ENCODE peak calls at places on chromosomes 2 and 18, in nine cellular contexts. O, M, Z, H, B, F, X, C and N are unnamed samples.

GRCh38 chr2:127093648-127094210 is 13.2 kb downstream of the BIN1 start:
- DNase-seq in O (no peak), Z (no peak), F (no peak), X (no peak), B (no peak), M (no peak), C (no peak), H (no peak), N (no peak)

GRCh38 chr2:42973771-42974170 is 181.4 kb upstream of the HAAO start:
- DNase-seq in M (no peak), B (no peak), F (no peak), H (no peak), Z (no peak), O (no peak), X (no peak), C (no peak), N (no peak)

GRCh38 chr2:84697895-84698294 is 181.6 kb downstream of the DNAH6 start:
- DNase-seq in B (no peak), O (no peak), F (peak), C (no peak), M (no peak), H (no peak), X (no peak), Z (no peak), N (no peak)

GRCh38 chr2:186484062-186484735 is 1.9 kb upstream of the ZC3H15 start:
- DNase-seq in F (no peak), B (peak), X (no peak), M (no peak), H (no peak), C (no peak), Z (no peak), O (no peak), N (no peak)

GRCh38 chr18:39839782-39840181 is 2115.3 kb upstream of the PIK3C3 start:
- DNase-seq in F (peak), O (no peak), C (no peak), X (no peak), M (no peak), B (no peak), Z (no peak), H (peak), N (no peak)

GRCh38 chr2:101064868-101065549 is 62.9 kb downstream of the RPL31 start:
- DNase-seq in Z (no peak), C (peak), F (peak), H (peak), X (no peak), M (no peak), B (no peak), O (no peak), N (no peak)

GRCh38 chr2:9078405-9078804 is 74.9 kb upstream of the MBOAT2 start:
- DNase-seq in B (no peak), F (no peak), O (no peak), C (no peak), Z (no peak), X (no peak), M (no peak), H (no peak), N (no peak)

GRCh38 chr2:64021578-64021977 is 2.4 kb upstream of the VPS54 start:
- DNase-seq in O (no peak), Z (no peak), F (peak), H (peak), B (no peak), C (no peak), M (no peak), X (no peak), N (no peak)

GRCh38 chr2:64179582-64180321 is 35.5 kb upstream of the PELI1 start:
- DNase-seq in M (no peak), B (peak), O (peak), H (no peak), Z (no peak), C (no peak), F (peak), X (no peak), N (no peak)

GRCh38 chr18:7921938-7922587 is 354.9 kb downstream of the PTPRM start:
- DNase-seq in H (peak), C (no peak), B (no peak), O (no peak), Z (no peak), X (no peak), F (peak), M (no peak), N (no peak)

GRCh38 chr18:7923105-7923504 is 356.0 kb downstream of the PTPRM start:
- DNase-seq in Z (no peak), X (no peak), O (no peak), F (no peak), M (no peak), H (no peak), B (no peak), C (no peak), N (no peak)

GRCh38 chr18:7924616-7925015 is 357.5 kb downstream of the PTPRM start:
- DNase-seq in C (no peak), O (no peak), B (no peak), Z (no peak), M (no peak), F (no peak), H (no peak), X (no peak), N (no peak)

GRCh38 chr18:7927119-7927518 is 360.0 kb downstream of the PTPRM start:
- DNase-seq in X (no peak), F (peak), Z (no peak), C (no peak), H (no peak), O (no peak), M (no peak), B (no peak), N (no peak)

DNA sequence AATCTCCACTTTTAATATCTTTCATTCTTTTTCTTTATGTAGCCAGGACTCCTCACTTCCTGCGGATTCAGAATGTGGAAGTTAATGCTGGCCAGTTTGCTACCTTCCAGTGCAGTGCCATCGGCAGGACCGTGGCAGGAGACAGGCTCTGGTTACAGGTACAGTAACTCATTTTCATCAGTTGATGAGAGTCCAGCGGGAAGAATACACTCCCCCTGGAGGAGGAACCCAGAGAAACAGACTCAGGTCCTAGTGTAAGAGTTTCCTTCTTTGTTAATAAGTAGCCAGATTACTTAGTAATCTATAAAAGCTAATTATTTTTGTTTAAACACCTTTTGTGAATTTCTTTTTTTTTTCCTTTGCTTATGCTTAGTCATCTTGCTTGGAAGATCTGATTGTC is 359.4 kb downstream of the PTPRM start:
- DNase-seq in B (no peak), O (no peak), H (no peak), M (no peak), Z (no peak), C (no peak), X (no peak), F (peak), N (no peak)
- TF ChIP-seq CTCF in B (no peak), O (no peak), H (peak), M (peak), Z (no peak), C (no peak), X (no peak), F (peak), N (peak)

GRCh38 chr18:72863754-72864153 is 4.0 kb downstream of the NETO1 start:
- DNase-seq in Z (no peak), H (no peak), O (no peak), M (no peak), C (no peak), X (no peak), F (no peak), B (no peak), N (no peak)
- TF ChIP-seq CTCF in Z (no peak), H (no peak), O (no peak), M (no peak), C (no peak), X (no peak), F (no peak), B (no peak), N (no peak)

GRCh38 chr2:28150994-28151393 is 241.7 kb upstream of the FOSL2 start:
- DNase-seq in C (no peak), X (no peak), F (no peak), B (no peak), Z (no peak), O (no peak), M (no peak), H (no peak), N (no peak)

GRCh38 chr2:28153851-28154250 is 238.8 kb upstream of the FOSL2 start:
- DNase-seq in F (no peak), O (no peak), Z (no peak), C (no peak), H (no peak), M (no peak), X (no peak), B (no peak), N (no peak)

GRCh38 chr2:28155627-28156026 is 237.0 kb upstream of the FOSL2 start:
- DNase-seq in Z (no peak), B (no peak), F (no peak), X (no peak), M (no peak), C (no peak), O (no peak), H (no peak), N (no peak)

GRCh38 chr2:28152585-28153284 is 239.9 kb upstream of the FOSL2 start:
- DNase-seq in X (no peak), O (no peak), M (no peak), B (no peak), F (peak), H (no peak), Z (no peak), C (no peak), N (no peak)

GRCh38 chr2:28155071-28155470 is 237.6 kb upstream of the FOSL2 start:
- DNase-seq in Z (no peak), C (no peak), X (no peak), B (no peak), H (no peak), F (no peak), M (no peak), O (no peak), N (no peak)
- TF ChIP-seq CTCF in Z (no peak), C (no peak), X (no peak), B (no peak), H (no peak), F (no peak), M (no peak), O (no peak), N (no peak)

GRCh38 chr18:49249523-49249922 is 210.9 kb downstream of the DYM start:
- DNase-seq in M (peak), C (no peak), O (no peak), X (no peak), F (peak), H (peak), B (no peak), Z (no peak), N (no peak)

GRCh38 chr18:49247786-49248185 is 212.7 kb downstream of the DYM start:
- DNase-seq in O (no peak), M (no peak), F (peak), C (no peak), Z (no peak), B (no peak), X (no peak), H (no peak), N (no peak)

GRCh38 chr18:49251451-49251850 is 209.0 kb downstream of the DYM start:
- DNase-seq in O (no peak), H (no peak), M (no peak), Z (no peak), C (no peak), X (no peak), B (no peak), F (no peak), N (no peak)

GRCh38 chr18:49250819-49251388 is 209.5 kb downstream of the DYM start:
- DNase-seq in X (no peak), Z (no peak), H (peak), O (no peak), F (peak), M (no peak), C (no peak), B (no peak), N (no peak)
- TF ChIP-seq CTCF in X (no peak), Z (peak), H (peak), O (no peak), F (peak), M (peak), C (peak), B (no peak), N (peak)

DNA sequence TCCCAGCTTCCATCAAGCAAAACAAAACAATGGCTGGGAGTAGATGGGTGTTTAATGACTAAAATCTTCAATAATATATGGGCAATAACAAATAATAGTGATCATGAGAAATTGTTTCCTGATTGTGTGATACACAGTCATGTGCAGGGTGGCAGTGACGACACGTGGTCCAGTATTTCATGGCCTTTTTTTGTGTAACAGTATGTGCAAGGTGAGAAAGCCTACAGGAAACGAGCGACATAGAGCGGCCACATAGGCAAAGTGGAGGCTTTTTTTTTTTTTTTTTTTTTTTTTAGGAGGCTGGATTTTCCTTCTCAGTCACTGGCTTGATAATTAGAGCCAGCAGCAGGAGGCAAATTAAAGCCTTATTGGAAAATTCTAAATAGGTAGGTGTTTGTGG is 123.7 kb downstream of the MYO3B start:
- DNase-seq in C (no peak), O (no peak), H (no peak), F (no peak), Z (no peak), X (no peak), B (no peak), M (no peak), N (no peak)
- TF ChIP-seq CTCF in C (no peak), O (no peak), H (no peak), F (no peak), Z (no peak), X (no peak), B (no peak), M (no peak), N (no peak)

GRCh38 chr2:151344906-151345305 is 12.5 kb upstream of the TNFAIP6 start:
- DNase-seq in C (no peak), H (no peak), Z (no peak), F (no peak), M (no peak), X (no peak), O (no peak), B (no peak), N (no peak)
- TF ChIP-seq CTCF in C (no peak), H (no peak), Z (no peak), F (no peak), M (no peak), X (no peak), O (no peak), B (no peak), N (no peak)

GRCh38 chr2:7242189-7242867 is 325.1 kb downstream of the RNF144A start:
- DNase-seq in F (no peak), O (no peak), H (no peak), X (no peak), Z (no peak), B (no peak), C (no peak), M (no peak), N (no peak)
- TF ChIP-seq CTCF in F (no peak), O (no peak), H (no peak), X (no peak), Z (no peak), B (no peak), C (no peak), M (no peak), N (no peak)

GRCh38 chr2:52974127-52974526 is 793.5 kb upstream of the CHAC2 start:
- DNase-seq in X (no peak), M (no peak), O (no peak), H (no peak), Z (no peak), B (no peak), F (no peak), C (no peak), N (no peak)

GRCh38 chr2:52976132-52976949 is 791.3 kb upstream of the CHAC2 start:
- DNase-seq in O (no peak), H (peak), M (no peak), X (no peak), F (peak), Z (no peak), C (no peak), B (no peak), N (no peak)
- TF ChIP-seq CTCF in O (no peak), H (peak), M (peak), X (no peak), F (peak), Z (no peak), C (no peak), B (no peak), N (peak)